ENCODE peak calls at places on chromosome 1, in nine cellular contexts. One of them, this sample, is unnamed.
A peak's percentile ranks its signal among the peaks of the same experiment; 100 is the strongest.

GRCh38 chr1:55215194-55216021 is at the start of gene USP24:
- DNase-seq in psoas muscle: peak; percentile 81
- DNase-seq in CD8-positive, alpha-beta memory T cell: peak; percentile 75
- DNase-seq in A549: peak; percentile 77
- DNase-seq in GM23248: peak; percentile 86
- DNase-seq in mammary epithelial cell: peak; percentile 76
- DNase-seq in H9: peak; percentile 76
- DNase-seq in HCT116: peak; percentile 39
- DNase-seq in Peyer's patch: peak; percentile 91
- DNase-seq in this sample: peak; percentile 94

GRCh38 chr1:16009030-16009460 is 5.0 kb downstream of the SRARP start:
- DNase-seq in psoas muscle: peak; percentile 82
- DNase-seq in H9: peak; percentile 90
- DNase-seq in CD8-positive, alpha-beta memory T cell: peak; percentile 57
- DNase-seq in A549: peak; percentile 74
- DNase-seq in GM23248: peak; percentile 79
- DNase-seq in mammary epithelial cell: peak; percentile 37
- DNase-seq in Peyer's patch: peak; percentile 79
- DNase-seq in HCT116: peak; percentile 64
- DNase-seq in this sample: peak; percentile 91

GRCh38 chr1:213474054-213474453 is 423.0 kb downstream of the RPS6KC1 start:
- DNase-seq in Peyer's patch: no peak
- DNase-seq in GM23248: no peak
- DNase-seq in CD8-positive, alpha-beta memory T cell: no peak
- DNase-seq in A549: no peak
- DNase-seq in HCT116: no peak
- DNase-seq in H9: peak; percentile 31
- DNase-seq in psoas muscle: peak; percentile 21
- DNase-seq in mammary epithelial cell: no peak
- DNase-seq in this sample: no peak

GRCh38 chr1:38611661-38612211 is 247.8 kb downstream of the RRAGC start:
- DNase-seq in H9: no peak
- DNase-seq in Peyer's patch: no peak
- DNase-seq in A549: no peak
- DNase-seq in psoas muscle: no peak
- DNase-seq in HCT116: no peak
- DNase-seq in mammary epithelial cell: no peak
- DNase-seq in GM23248: no peak
- DNase-seq in CD8-positive, alpha-beta memory T cell: no peak
- DNase-seq in this sample: no peak

GRCh38 chr1:225885336-225885735 is 3.2 kb upstream of the TMEM63A start:
- DNase-seq in mammary epithelial cell: no peak
- DNase-seq in CD8-positive, alpha-beta memory T cell: no peak
- DNase-seq in psoas muscle: no peak
- DNase-seq in HCT116: no peak
- DNase-seq in H9: no peak
- DNase-seq in A549: no peak
- DNase-seq in Peyer's patch: no peak
- DNase-seq in GM23248: no peak
- DNase-seq in this sample: no peak

GRCh38 chr1:201990427-201990826 is 8.0 kb downstream of the RNPEP start:
- DNase-seq in H9: no peak
- DNase-seq in CD8-positive, alpha-beta memory T cell: no peak
- DNase-seq in GM23248: no peak
- DNase-seq in HCT116: no peak
- DNase-seq in A549: no peak
- DNase-seq in psoas muscle: no peak
- DNase-seq in Peyer's patch: no peak
- DNase-seq in mammary epithelial cell: no peak
- DNase-seq in this sample: no peak

GRCh38 chr1:241899211-241899610 is 51.2 kb downstream of the EXO1 start:
- DNase-seq in Peyer's patch: no peak
- DNase-seq in H9: no peak
- DNase-seq in CD8-positive, alpha-beta memory T cell: no peak
- DNase-seq in mammary epithelial cell: no peak
- DNase-seq in A549: no peak
- DNase-seq in psoas muscle: no peak
- DNase-seq in GM23248: no peak
- DNase-seq in HCT116: no peak
- DNase-seq in this sample: no peak

GRCh38 chr1:205513774-205514173 is 9.3 kb downstream of the CDK18 start:
- DNase-seq in H9: no peak
- DNase-seq in HCT116: no peak
- DNase-seq in mammary epithelial cell: no peak
- DNase-seq in A549: no peak
- DNase-seq in GM23248: no peak
- DNase-seq in CD8-positive, alpha-beta memory T cell: no peak
- DNase-seq in Peyer's patch: no peak
- DNase-seq in psoas muscle: no peak
- DNase-seq in this sample: no peak

GRCh38 chr1:224042557-224043118 is 71.3 kb upstream of the FBXO28 start:
- DNase-seq in mammary epithelial cell: no peak
- DNase-seq in GM23248: no peak
- DNase-seq in HCT116: no peak
- DNase-seq in A549: no peak
- DNase-seq in psoas muscle: no peak
- DNase-seq in H9: no peak
- DNase-seq in CD8-positive, alpha-beta memory T cell: no peak
- DNase-seq in Peyer's patch: no peak
- DNase-seq in this sample: peak; percentile 9

GRCh38 chr1:233373226-233373625 is 45.7 kb downstream of the MAP3K21 start:
- DNase-seq in A549: no peak
- DNase-seq in Peyer's patch: no peak
- DNase-seq in psoas muscle: no peak
- DNase-seq in mammary epithelial cell: no peak
- DNase-seq in GM23248: no peak
- DNase-seq in CD8-positive, alpha-beta memory T cell: no peak
- DNase-seq in H9: no peak
- DNase-seq in HCT116: no peak
- DNase-seq in this sample: no peak

GRCh38 chr1:38297852-38298251 is 251.3 kb upstream of the POU3F1 start:
- DNase-seq in psoas muscle: no peak
- DNase-seq in HCT116: no peak
- DNase-seq in mammary epithelial cell: no peak
- DNase-seq in Peyer's patch: no peak
- DNase-seq in A549: no peak
- DNase-seq in H9: no peak
- DNase-seq in GM23248: no peak
- DNase-seq in CD8-positive, alpha-beta memory T cell: no peak
- DNase-seq in this sample: no peak

GRCh38 chr1:105362438-105362837 is 1612.7 kb downstream of the AMY1C start:
- DNase-seq in H9: no peak
- DNase-seq in HCT116: no peak
- DNase-seq in CD8-positive, alpha-beta memory T cell: no peak
- DNase-seq in psoas muscle: no peak
- DNase-seq in mammary epithelial cell: no peak
- DNase-seq in GM23248: no peak
- DNase-seq in Peyer's patch: no peak
- DNase-seq in A549: no peak
- DNase-seq in this sample: no peak

GRCh38 chr1:198495635-198496034 is 44.8 kb downstream of the ATP6V1G3 start:
- DNase-seq in mammary epithelial cell: no peak
- DNase-seq in Peyer's patch: no peak
- DNase-seq in GM23248: no peak
- DNase-seq in CD8-positive, alpha-beta memory T cell: no peak
- DNase-seq in psoas muscle: no peak
- DNase-seq in HCT116: no peak
- DNase-seq in A549: no peak
- DNase-seq in H9: no peak
- DNase-seq in this sample: peak; percentile 5

GRCh38 chr1:12453400-12454343 is 164.3 kb downstream of the DHRS3 start:
- DNase-seq in GM23248: peak; percentile 19
- DNase-seq in H9: no peak
- DNase-seq in HCT116: no peak
- DNase-seq in psoas muscle: no peak
- DNase-seq in mammary epithelial cell: no peak
- DNase-seq in CD8-positive, alpha-beta memory T cell: no peak
- DNase-seq in Peyer's patch: no peak
- DNase-seq in A549: no peak
- DNase-seq in this sample: no peak

GRCh38 chr1:214006845-214007244 is 19.1 kb downstream of the PROX1 start:
- DNase-seq in GM23248: no peak
- DNase-seq in CD8-positive, alpha-beta memory T cell: no peak
- DNase-seq in HCT116: no peak
- DNase-seq in H9: no peak
- DNase-seq in psoas muscle: no peak
- DNase-seq in A549: no peak
- DNase-seq in Peyer's patch: no peak
- DNase-seq in mammary epithelial cell: no peak
- DNase-seq in this sample: no peak

GRCh38 chr1:227490001-227490400 is 73.4 kb upstream of the ZNF678 start:
- DNase-seq in psoas muscle: no peak
- DNase-seq in GM23248: no peak
- DNase-seq in A549: no peak
- DNase-seq in H9: no peak
- DNase-seq in HCT116: no peak
- DNase-seq in mammary epithelial cell: no peak
- DNase-seq in Peyer's patch: no peak
- DNase-seq in CD8-positive, alpha-beta memory T cell: no peak
- DNase-seq in this sample: no peak

DNA sequence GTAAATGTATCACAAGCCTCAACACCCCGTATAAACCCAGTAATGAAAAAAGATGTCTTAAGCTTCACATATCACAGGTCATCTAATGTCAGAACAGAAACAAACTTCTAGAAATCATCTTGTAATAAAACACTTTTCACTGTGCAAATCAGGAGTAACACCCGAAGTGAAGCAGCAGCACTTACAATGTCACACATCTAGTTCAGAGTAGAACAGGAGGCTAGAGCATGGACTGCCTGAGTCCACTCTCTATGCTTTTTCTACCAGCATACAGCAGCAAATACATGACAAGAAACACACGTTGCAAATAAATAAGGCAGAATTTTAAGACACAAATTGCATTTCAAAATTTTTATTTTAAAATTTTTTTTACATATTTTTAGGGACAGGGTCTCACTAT is 57.2 kb downstream of the AKT3 start:
- DNase-seq in mammary epithelial cell: no peak
- DNase-seq in GM23248: no peak
- DNase-seq in Peyer's patch: no peak
- DNase-seq in psoas muscle: no peak
- DNase-seq in HCT116: no peak
- DNase-seq in A549: no peak
- DNase-seq in CD8-positive, alpha-beta memory T cell: no peak
- DNase-seq in H9: no peak
- DNase-seq in this sample: no peak
- H3K4me1 ChIP-seq in mammary epithelial cell: no peaks in the 10 kb centered on the region
- H3K4me1 ChIP-seq in GM23248: peaks cover 20% of the 10 kb centered on the region
- H3K4me1 ChIP-seq in Peyer's patch: peaks cover 2% of the 10 kb centered on the region
- H3K4me1 ChIP-seq in psoas muscle: peaks cover 22% of the 10 kb centered on the region
- H3K4me1 ChIP-seq in HCT116: no peaks in the 10 kb centered on the region
- H3K4me1 ChIP-seq in A549: peaks cover 13% of the 10 kb centered on the region
- H3K4me1 ChIP-seq in CD8-positive, alpha-beta memory T cell: peaks cover 8% of the 10 kb centered on the region
- H3K4me1 ChIP-seq in H9: no peaks in the 10 kb centered on the region
- H3K4me1 ChIP-seq in this sample: peaks cover 4% of the 10 kb centered on the region

GRCh38 chr1:178196631-178197030 is 102.7 kb downstream of the RASAL2 start:
- DNase-seq in psoas muscle: no peak
- DNase-seq in A549: no peak
- DNase-seq in mammary epithelial cell: peak; percentile 51
- DNase-seq in CD8-positive, alpha-beta memory T cell: no peak
- DNase-seq in HCT116: no peak
- DNase-seq in Peyer's patch: no peak
- DNase-seq in H9: no peak
- DNase-seq in GM23248: no peak
- DNase-seq in this sample: no peak

GRCh38 chr1:178188306-178188705 is 94.4 kb downstream of the RASAL2 start:
- DNase-seq in psoas muscle: no peak
- DNase-seq in Peyer's patch: no peak
- DNase-seq in HCT116: no peak
- DNase-seq in H9: no peak
- DNase-seq in A549: no peak
- DNase-seq in CD8-positive, alpha-beta memory T cell: no peak
- DNase-seq in GM23248: no peak
- DNase-seq in mammary epithelial cell: no peak
- DNase-seq in this sample: no peak

GRCh38 chr1:178189814-178190213 is 95.9 kb downstream of the RASAL2 start:
- DNase-seq in Peyer's patch: no peak
- DNase-seq in GM23248: peak; percentile 41
- DNase-seq in psoas muscle: no peak
- DNase-seq in mammary epithelial cell: no peak
- DNase-seq in H9: peak; percentile 71
- DNase-seq in A549: peak; percentile 58
- DNase-seq in HCT116: peak; percentile 13
- DNase-seq in CD8-positive, alpha-beta memory T cell: no peak
- DNase-seq in this sample: peak; percentile 66

GRCh38 chr1:178192686-178193085 is 98.8 kb downstream of the RASAL2 start:
- DNase-seq in A549: peak; percentile 87
- DNase-seq in Peyer's patch: no peak
- DNase-seq in GM23248: peak; percentile 87
- DNase-seq in HCT116: no peak
- DNase-seq in CD8-positive, alpha-beta memory T cell: no peak
- DNase-seq in mammary epithelial cell: peak; percentile 75
- DNase-seq in H9: no peak
- DNase-seq in psoas muscle: no peak
- DNase-seq in this sample: no peak
- H3K4me1 ChIP-seq in A549: peaks cover 18% of the 10 kb centered on the region
- H3K4me1 ChIP-seq in Peyer's patch: no peaks in the 10 kb centered on the region
- H3K4me1 ChIP-seq in GM23248: peaks cover 9% of the 10 kb centered on the region
- H3K4me1 ChIP-seq in HCT116: no peaks in the 10 kb centered on the region
- H3K4me1 ChIP-seq in CD8-positive, alpha-beta memory T cell: no peaks in the 10 kb centered on the region
- H3K4me1 ChIP-seq in mammary epithelial cell: peaks cover 9% of the 10 kb centered on the region
- H3K4me1 ChIP-seq in H9: no peaks in the 10 kb centered on the region
- H3K4me1 ChIP-seq in psoas muscle: no peaks in the 10 kb centered on the region
- H3K4me1 ChIP-seq in this sample: no peaks in the 10 kb centered on the region

GRCh38 chr1:203636306-203636705 is 9.7 kb downstream of the ATP2B4 start:
- DNase-seq in Peyer's patch: no peak
- DNase-seq in psoas muscle: peak; percentile 50
- DNase-seq in H9: no peak
- DNase-seq in mammary epithelial cell: peak; percentile 95
- DNase-seq in GM23248: peak; percentile 87
- DNase-seq in CD8-positive, alpha-beta memory T cell: no peak
- DNase-seq in HCT116: no peak
- DNase-seq in A549: no peak
- DNase-seq in this sample: no peak
- H3K4me1 ChIP-seq in Peyer's patch: no peaks in the 10 kb centered on the region
- H3K4me1 ChIP-seq in psoas muscle: peaks cover 22% of the 10 kb centered on the region
- H3K4me1 ChIP-seq in H9: no peaks in the 10 kb centered on the region
- H3K4me1 ChIP-seq in mammary epithelial cell: peaks cover 47% of the 10 kb centered on the region
- H3K4me1 ChIP-seq in GM23248: peaks cover 34% of the 10 kb centered on the region
- H3K4me1 ChIP-seq in CD8-positive, alpha-beta memory T cell: peaks cover 37% of the 10 kb centered on the region
- H3K4me1 ChIP-seq in HCT116: no peaks in the 10 kb centered on the region
- H3K4me1 ChIP-seq in A549: no peaks in the 10 kb centered on the region
- H3K4me1 ChIP-seq in this sample: peaks cover 12% of the 10 kb centered on the region

DNA sequence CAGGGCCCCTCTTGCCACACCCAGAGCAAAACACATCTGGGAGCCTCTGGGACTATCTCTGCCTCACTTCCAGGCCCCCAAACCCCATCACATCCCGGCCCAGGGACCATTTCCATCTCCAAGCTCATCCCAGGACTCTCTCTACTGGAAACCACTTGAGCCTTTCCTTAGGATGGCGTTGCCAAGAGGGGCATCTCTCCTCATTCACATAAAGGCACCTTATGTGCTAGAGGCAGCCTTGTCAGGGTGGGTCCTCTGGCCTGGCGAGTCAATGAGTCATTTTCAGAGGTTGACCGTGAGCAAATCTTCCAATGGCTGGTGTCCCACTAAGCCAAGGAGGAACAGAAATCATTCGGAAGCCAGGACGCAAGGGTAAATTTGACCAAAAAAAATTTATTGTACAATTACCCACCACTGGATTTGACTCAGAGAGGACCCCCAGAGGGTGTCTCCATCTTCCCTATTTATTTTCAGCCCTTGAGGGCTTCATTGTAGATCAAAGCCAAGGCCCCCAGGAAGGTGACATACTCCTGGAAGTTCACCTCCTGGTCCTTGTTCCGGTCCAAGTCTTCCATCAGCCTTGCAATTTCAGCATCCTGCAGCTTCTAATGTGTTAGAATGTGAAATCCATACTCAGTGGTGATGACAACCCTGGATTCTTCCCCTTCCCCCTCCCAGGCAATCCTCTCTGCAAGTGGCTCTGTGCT is 1.4 kb downstream of the S100A6 start:
- DNase-seq in GM23248: peak; percentile 81
- DNase-seq in H9: no peak
- DNase-seq in psoas muscle: peak; percentile 31
- DNase-seq in mammary epithelial cell: no peak
- DNase-seq in CD8-positive, alpha-beta memory T cell: no peak
- DNase-seq in A549: peak; percentile 51
- DNase-seq in Peyer's patch: peak; percentile 38
- DNase-seq in HCT116: no peak
- DNase-seq in this sample: no peak
- H3K4me1 ChIP-seq in GM23248: peaks cover 32% of the 10 kb centered on the region
- H3K4me1 ChIP-seq in H9: peaks cover 7% of the 10 kb centered on the region
- H3K4me1 ChIP-seq in psoas muscle: peaks cover 12% of the 10 kb centered on the region
- H3K4me1 ChIP-seq in mammary epithelial cell: peaks cover 53% of the 10 kb centered on the region
- H3K4me1 ChIP-seq in CD8-positive, alpha-beta memory T cell: peaks cover 60% of the 10 kb centered on the region
- H3K4me1 ChIP-seq in A549: peaks cover 38% of the 10 kb centered on the region
- H3K4me1 ChIP-seq in Peyer's patch: peaks cover 19% of the 10 kb centered on the region
- H3K4me1 ChIP-seq in HCT116: peaks cover 57% of the 10 kb centered on the region
- H3K4me1 ChIP-seq in this sample: peaks cover 22% of the 10 kb centered on the region

This sample was measured in neural progenitor cell.